ENCODE peak calls at places on chromosomes 5 and 9, in four cellular contexts. T, E, U and C are unnamed samples.

GRCh38 chr5:56819027-56819881 is 3.9 kb downstream of the MAP3K1 start:
- DNase-seq in T (no peak), E (no peak), U (no peak), C (no peak)

GRCh38 chr9:123548749-123549545 is 192.9 kb downstream of the CRB2 start:
- DNase-seq in T (no peak), U (no peak), E (peak), C (no peak)

GRCh38 chr9:136726631-136727191 is 14.3 kb downstream of the DIPK1B start:
- DNase-seq in T (peak), U (peak), E (peak), C (peak)

GRCh38 chr5:103245773-103246172 is 12.8 kb upstream of the MACIR start:
- DNase-seq in U (no peak), E (no peak), T (no peak), C (no peak)

GRCh38 chr9:109568568-109569210 is 70.6 kb upstream of the PTPN3 start:
- DNase-seq in T (no peak), U (no peak), E (no peak), C (no peak)

GRCh38 chr9:116163293-116164055 is 9.9 kb downstream of the PAPPA start:
- DNase-seq in U (no peak), T (peak), E (peak), C (no peak)

GRCh38 chr5:10635257-10635860 is 71.5 kb downstream of the ANKRD33B start:
- DNase-seq in T (no peak), E (no peak), U (peak), C (no peak)

GRCh38 chr9:125511780-125512179 is 195.2 kb downstream of the MAPKAP1 start:
- DNase-seq in T (no peak), E (no peak), U (no peak), C (no peak)

GRCh38 chr5:33901176-33901575 is 9.4 kb upstream of the ADAMTS12 start:
- DNase-seq in T (no peak), U (no peak), E (no peak), C (no peak)

GRCh38 chr5:55151923-55152842 is 7.8 kb upstream of the GPX8 start:
- DNase-seq in E (no peak), T (no peak), U (no peak), C (no peak)

GRCh38 chr9:134408389-134408788 is 82.1 kb downstream of the RXRA start:
- DNase-seq in U (no peak), E (no peak), T (no peak), C (no peak)

GRCh38 chr9:95852059-95853032 is 23.1 kb upstream of the ERCC6L2 start:
- DNase-seq in T (no peak), U (peak), E (peak), C (no peak)

GRCh38 chr5:169185626-169186025 is 115.3 kb downstream of the SLIT3 start:
- DNase-seq in E (no peak), U (no peak), T (no peak), C (no peak)

GRCh38 chr5:128673970-128674369 is 135.9 kb upstream of the FBN2 start:
- DNase-seq in E (no peak), U (no peak), T (no peak), C (peak)

GRCh38 chr5:26889810-26890209 is 148.6 kb downstream of the CDH9 start:
- DNase-seq in T (no peak), U (no peak), E (no peak), C (peak)

GRCh38 chr5:179342577-179342976 is 2.7 kb downstream of the ADAMTS2 start:
- DNase-seq in E (no peak), U (no peak), T (no peak), C (no peak)

GRCh38 chr5:50699737-50700136 is 33.3 kb downstream of the PARP8 start:
- DNase-seq in U (no peak), E (no peak), T (no peak), C (no peak)

GRCh38 chr9:23477908-23478307 is 348.1 kb downstream of the ELAVL2 start:
- DNase-seq in E (no peak), U (no peak), T (no peak), C (no peak)

GRCh38 chr5:154368041-154368800 is 77.6 kb upstream of the SAP30L start:
- DNase-seq in E (no peak), T (peak), U (no peak), C (peak)

GRCh38 chr5:42894057-42894456 is 82.4 kb upstream of the SELENOP start:
- DNase-seq in U (no peak), E (peak), T (no peak), C (no peak)

GRCh38 chr5:149549461-149550266 is 1.6 kb downstream of the CSNK1A1 start:
- DNase-seq in U (peak), T (peak), E (peak), C (peak)

GRCh38 chr5:154179846-154180710 is 10.5 kb upstream of the GALNT10 start:
- DNase-seq in E (peak), U (no peak), T (peak), C (peak)

GRCh38 chr5:151758430-151759241 is at the start of gene ATOX1:
- DNase-seq in U (peak), E (peak), T (peak), C (peak)

GRCh38 chr5:171627936-171628335 is 157.7 kb upstream of the SMIM23 start:
- DNase-seq in T (no peak), E (no peak), U (no peak), C (no peak)

GRCh38 chr9:133256057-133256461 is 18.9 kb downstream of the ABO start:
- DNase-seq in U (no peak), E (no peak), T (no peak), C (no peak)

GRCh38 chr5:149448831-149449714 is 70.0 kb upstream of the IL17B start:
- DNase-seq in T (no peak), U (no peak), E (peak), C (no peak)

GRCh38 chr5:113569396-113569795 is 55.9 kb downstream of the YTHDC2 start:
- DNase-seq in E (no peak), T (no peak), U (no peak), C (no peak)

GRCh38 chr5:90909091-90909503 is 350.5 kb downstream of the ADGRV1 start:
- DNase-seq in T (peak), E (no peak), U (no peak), C (no peak)

GRCh38 chr5:73417307-73418035 is 31.1 kb downstream of the FOXD1 start:
- DNase-seq in U (no peak), E (no peak), T (no peak), C (peak)
- TF ChIP-seq TARDBP in U (no peak), E (no peak), T (no peak), C (no peak)

GRCh38 chr9:97895695-97896332 is 26.5 kb downstream of the TRMO start:
- DNase-seq in E (peak), T (peak), U (no peak), C (peak)

GRCh38 chr9:97889941-97890557 is 32.3 kb downstream of the TRMO start:
- DNase-seq in E (peak), T (no peak), U (no peak), C (peak)

DNA sequence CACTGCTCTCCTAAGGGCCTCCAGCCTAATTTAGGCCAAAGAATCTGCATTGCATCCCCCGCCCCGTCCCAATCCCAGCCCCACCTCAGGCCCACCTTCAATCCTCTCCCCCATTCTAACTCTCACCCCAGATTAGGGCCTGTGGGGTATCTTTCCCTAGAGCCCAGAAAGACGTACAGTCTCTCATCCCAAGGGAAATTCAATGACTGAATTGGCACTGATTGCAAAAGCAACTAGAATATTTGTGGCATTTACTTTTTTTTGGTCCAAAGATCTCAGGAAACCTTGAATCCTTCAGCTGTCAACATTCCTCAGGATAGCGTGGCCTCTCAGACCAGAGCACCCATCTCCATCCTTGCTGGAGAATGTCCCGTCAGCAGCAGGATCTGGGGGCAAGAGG is 30.6 kb downstream of the TRMO start:
- DNase-seq in T (no peak), E (no peak), U (no peak), C (no peak)
- TF ChIP-seq TARDBP in T (no peak), E (no peak), U (no peak), C (no peak)

GRCh38 chr5:157116483-157116954 is 7.7 kb upstream of the HAVCR2 start:
- DNase-seq in U (peak), T (no peak), E (no peak), C (no peak)

GRCh38 chr5:157120102-157120501 is 11.3 kb upstream of the HAVCR2 start:
- DNase-seq in U (no peak), E (no peak), T (no peak), C (no peak)

GRCh38 chr5:157115502-157115901 is 6.7 kb upstream of the HAVCR2 start:
- DNase-seq in T (no peak), U (no peak), E (no peak), C (no peak)

GRCh38 chr5:157113007-157113406 is 4.2 kb upstream of the HAVCR2 start:
- DNase-seq in U (no peak), T (no peak), E (no peak), C (no peak)

GRCh38 chr5:157115012-157115411 is 6.2 kb upstream of the HAVCR2 start:
- DNase-seq in U (no peak), T (no peak), E (no peak), C (no peak)
- TF ChIP-seq TARDBP in U (no peak), T (no peak), E (no peak), C (no peak)

GRCh38 chr5:137504916-137505315 is 5.8 kb upstream of the SPOCK1 start:
- DNase-seq in T (no peak), E (no peak), U (no peak), C (no peak)
- TF ChIP-seq TARDBP in T (no peak), E (no peak), U (no peak), C (no peak)